ENCODE peak calls at places on chromosomes 1 and 21, in six cellular contexts. X is fibroblast of the aortic adventitia, U is choroid plexus epithelial cell, B is SK-N-SH, S is prostate gland, O is PC-9. E is an unnamed sample.

GRCh38 chr1:85342177-85342576 is 65.7 kb upstream of the BCL10 start:
- DNase-seq in X (peak; percentile 67), U (peak; percentile 61), B (no peak), S (no peak), O (no peak), E (no peak)

GRCh38 chr1:11341881-11342552 is 69.0 kb downstream of the UBIAD1 start:
- DNase-seq in X (no peak), U (no peak), B (peak; percentile 82), S (peak; percentile 76), O (no peak), E (no peak)

GRCh38 chr21:45487161-45487806 is 55.0 kb downstream of the SLC19A1 start:
- DNase-seq in X (no peak), U (no peak), B (no peak), S (no peak), O (no peak), E (no peak)

GRCh38 chr1:206556748-206557635 is 49.7 kb downstream of the RASSF5 start:
- DNase-seq in X (no peak), U (peak; percentile 34), B (peak; percentile 87), S (peak; percentile 59), O (no peak), E (peak; percentile 45)

GRCh38 chr1:226738995-226739695 is at the start of gene ITPKB:
- DNase-seq in X (peak; percentile 89), U (peak; percentile 81), B (peak; percentile 38), S (peak; percentile 77), O (peak; percentile 73), E (peak; percentile 61)

GRCh38 chr1:202578001-202578500 is 132.2 kb downstream of the SYT2 start:
- DNase-seq in X (peak; percentile 85), U (peak; percentile 81), B (no peak), S (no peak), O (no peak), E (peak; percentile 81)

GRCh38 chr1:206809504-206810084 is 37.3 kb upstream of the IL10 start:
- DNase-seq in X (peak; percentile 55), U (peak; percentile 61), B (no peak), S (peak; percentile 10), O (no peak), E (peak; percentile 58)

GRCh38 chr1:112995890-112996289 is 39.9 kb upstream of the SLC16A1 start:
- DNase-seq in X (no peak), U (peak; percentile 28), B (no peak), S (no peak), O (no peak), E (no peak)

GRCh38 chr1:158996998-158997397 is 12.7 kb upstream of the IFI16 start:
- DNase-seq in X (no peak), U (no peak), B (no peak), S (no peak), O (no peak), E (no peak)

GRCh38 chr1:151067185-151067584 is 3.4 kb upstream of the GABPB2 start:
- DNase-seq in X (no peak), U (no peak), B (no peak), S (no peak), O (no peak), E (no peak)

GRCh38 chr1:151069103-151069486 is 1.5 kb upstream of the GABPB2 start:
- DNase-seq in X (no peak), U (no peak), B (no peak), S (no peak), O (no peak), E (no peak)

DNA sequence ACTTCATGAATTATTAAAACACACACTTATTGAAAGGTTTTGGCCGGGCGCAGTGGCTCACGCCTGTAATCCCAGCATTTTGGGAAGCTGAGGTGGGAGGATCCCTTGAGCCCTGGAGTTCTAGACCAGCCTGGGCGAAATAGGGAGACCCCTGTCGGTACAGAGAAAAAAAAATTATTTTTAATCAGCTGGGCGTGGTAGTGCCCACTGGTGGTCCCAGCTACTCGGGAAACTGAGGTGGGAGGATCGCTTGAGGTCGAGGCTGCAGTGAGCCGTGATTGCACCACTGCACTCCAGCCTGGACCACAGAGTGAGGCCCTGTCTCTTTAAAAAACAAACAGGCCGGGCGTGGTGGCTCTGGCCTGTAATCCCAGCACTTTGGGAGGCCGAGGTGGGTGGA is 1.7 kb downstream of the GABPB2 start:
- DNase-seq in X (no peak), U (no peak), B (no peak), S (no peak), O (no peak), E (no peak)
- H3K4me3 ChIP-seq in X (no peak overlapping the region), U (no peak overlapping the region), B (no peak overlapping the region), S (no peak overlapping the region), O (no peak overlapping the region), E (no peak overlapping the region)

DNA sequence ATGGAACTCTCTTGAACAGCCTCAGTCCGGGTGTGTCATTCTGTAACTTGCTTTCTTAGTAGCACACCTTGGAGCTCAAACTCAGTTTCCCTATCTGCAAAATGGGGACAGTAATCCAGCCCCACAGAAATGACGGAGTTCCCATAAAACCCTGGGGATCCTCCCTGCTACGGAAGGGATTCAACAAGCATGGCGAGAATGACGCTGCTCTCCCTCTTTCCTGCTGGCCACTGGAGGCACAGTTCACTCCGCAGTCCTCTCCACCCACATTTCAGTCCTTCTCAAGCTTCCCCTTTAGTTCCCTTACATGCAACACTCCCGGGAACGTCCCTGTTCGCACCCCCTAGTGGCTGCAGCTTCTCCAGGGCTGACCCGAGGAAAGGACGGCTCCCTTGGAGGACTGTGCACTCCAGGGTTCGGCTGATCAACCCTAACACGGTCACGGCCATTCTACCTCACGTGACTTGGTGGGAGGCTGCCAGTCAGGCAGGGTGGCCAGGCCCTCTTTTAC is 20.6 kb downstream of the RUNX3 start:
- DNase-seq in X (peak; percentile 80), U (peak; percentile 89), B (no peak), S (no peak), O (no peak), E (peak; percentile 82)
- TF ChIP-seq CTCF in X (peak; percentile 74), U (peak; percentile 85), B (peak; percentile 49), S (peak; percentile 24), O (peak; percentile 29), E (peak; percentile 75)

GRCh38 chr1:17120483-17120882 is 1.2 kb upstream of the PADI2 start:
- DNase-seq in X (no peak), U (no peak), B (no peak), S (no peak), O (no peak), E (no peak)

GRCh38 chr1:17118706-17119075 is 560 bp downstream of the PADI2 start:
- DNase-seq in X (no peak), U (no peak), B (peak; percentile 61), S (no peak), O (no peak), E (no peak)

GRCh38 chr1:17119076-17119743 is at the start of gene PADI2:
- DNase-seq in X (peak; percentile 26), U (peak; percentile 40), B (peak; percentile 96), S (peak; percentile 55), O (peak; percentile 54), E (peak; percentile 29)

GRCh38 chr1:17120962-17121837 is 1.9 kb upstream of the PADI2 start:
- DNase-seq in X (peak; percentile 55), U (peak; percentile 44), B (no peak), S (peak; percentile 42), O (no peak), E (peak; percentile 43)

DNA sequence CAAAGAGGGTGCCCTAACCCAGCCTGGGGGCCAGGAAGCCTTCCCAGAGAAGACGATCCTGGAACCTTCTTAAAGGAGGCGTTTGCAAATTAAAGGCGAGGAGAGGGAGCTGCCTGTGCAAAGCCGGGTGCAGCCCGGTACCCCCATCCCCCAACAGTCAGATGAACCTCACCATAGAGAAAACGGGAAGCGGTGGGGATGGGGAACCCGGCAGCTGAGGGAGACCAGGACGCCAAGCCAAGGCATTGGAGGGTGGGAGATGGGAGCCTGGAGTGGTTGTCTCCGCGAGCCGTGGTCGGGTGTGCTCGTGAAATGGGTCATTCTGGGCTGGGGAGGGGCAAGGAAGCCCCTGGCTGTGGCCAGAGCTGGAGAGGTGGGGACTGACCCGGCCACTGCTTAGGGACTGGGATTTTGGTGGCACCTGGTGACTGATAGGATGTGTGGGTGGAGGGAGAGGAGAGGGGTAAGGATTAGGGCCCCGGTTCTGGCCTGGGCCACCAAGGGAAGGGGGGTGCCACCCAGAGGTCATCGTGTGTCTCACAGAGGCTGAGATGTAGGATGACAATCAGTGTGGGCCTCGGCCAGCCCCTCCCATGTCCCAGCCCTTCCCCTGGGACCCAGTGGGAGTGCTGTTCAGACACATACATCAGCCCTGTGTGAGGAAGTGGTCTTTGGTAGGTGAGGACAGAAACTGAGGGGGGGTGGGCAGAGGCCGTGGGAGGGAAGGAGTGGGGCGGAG is 662 bp upstream of the PADI2 start:
- DNase-seq in X (no peak), U (no peak), B (peak; percentile 44), S (no peak), O (no peak), E (no peak)
- H3K4me3 ChIP-seq in X (no peak overlapping the region), U (no peak overlapping the region), B (peak overlapping the region; percentile 56), S (peak overlapping the region; percentile 22), O (peak overlapping the region; percentile 52), E (no peak overlapping the region)

DNA sequence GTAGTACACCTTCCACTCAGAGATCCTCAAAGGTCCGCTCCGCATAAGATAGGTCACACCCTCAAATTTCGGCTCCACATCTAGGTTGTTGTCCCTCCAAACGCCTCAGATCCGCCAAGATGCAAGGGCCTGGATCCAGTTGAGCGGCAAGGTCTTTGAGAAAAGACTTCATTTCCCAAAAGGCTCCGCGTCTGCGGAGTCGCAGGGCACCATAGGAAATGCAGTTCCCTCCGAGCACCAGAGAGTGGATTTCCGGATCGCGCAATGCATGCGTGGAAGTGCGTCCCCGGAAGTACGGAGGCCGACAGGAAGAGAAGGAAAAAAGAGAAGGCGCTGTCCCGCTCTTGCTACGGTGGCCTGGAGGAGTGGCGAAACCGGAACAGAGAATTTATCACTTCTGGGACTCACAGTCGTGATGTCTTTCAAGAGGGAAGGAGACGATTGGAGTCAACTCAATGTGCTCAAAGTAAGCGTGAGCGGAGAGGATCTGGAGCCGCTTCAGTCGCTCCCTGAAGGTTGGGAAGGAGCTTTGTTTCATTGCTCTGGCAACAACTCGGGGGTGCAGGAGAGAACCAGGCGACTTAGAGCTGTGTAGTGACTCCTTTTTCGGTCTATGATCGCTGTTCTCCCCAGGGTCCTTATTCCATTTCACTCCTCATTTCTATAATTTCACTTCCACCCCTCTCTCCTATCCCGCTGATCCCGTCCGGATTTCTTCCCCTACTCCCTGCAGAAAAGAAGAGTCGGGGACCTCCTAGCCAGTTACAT is at the start of the genes LYSMD1 and SCNM1:
- DNase-seq in X (peak; percentile 99), U (peak; percentile 99), B (peak; percentile 88), S (peak; percentile 98), O (peak; percentile 96), E (peak; percentile 99)
- TF ChIP-seq CTCF in X (no peak), U (peak; percentile 4), B (no peak), S (no peak), O (no peak), E (no peak)

GRCh38 chr21:42525676-42526378 is 12.2 kb downstream of the SLC37A1 start:
- DNase-seq in X (no peak), U (no peak), B (no peak), S (no peak), O (no peak), E (no peak)
- H3K4me3 ChIP-seq in X (no peak overlapping the region), U (no peak overlapping the region), B (no peak overlapping the region), S (peak overlapping the region; percentile 27), O (no peak overlapping the region), E (no peak overlapping the region)

DNA sequence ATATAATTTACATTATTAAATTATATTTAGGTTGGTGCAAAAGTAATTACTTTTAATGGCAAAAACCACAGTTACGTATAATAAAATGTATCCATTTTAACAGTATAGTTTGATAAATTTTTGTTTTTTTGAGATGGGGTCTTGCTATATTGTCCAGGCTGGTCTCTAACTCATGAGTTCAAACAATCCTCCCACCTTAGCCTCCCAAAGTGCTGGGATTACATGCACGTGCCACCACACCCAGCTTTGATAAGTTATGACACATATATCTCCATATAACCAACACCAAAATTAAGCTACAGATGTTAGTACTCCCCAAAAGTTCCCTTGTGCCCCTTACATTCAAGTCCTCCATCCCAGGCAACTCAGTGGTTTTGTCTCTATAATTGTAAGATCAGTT is 163.1 kb downstream of the SMYD3 start:
- DNase-seq in X (no peak), U (no peak), B (no peak), S (no peak), O (no peak), E (no peak)
- TF ChIP-seq CTCF in X (no peak), U (no peak), B (no peak), S (no peak), O (no peak), E (no peak)

E was measured in fibroblast of villous mesenchyme.